ENCODE peak calls at places on chromosomes 11 and 22, in six cellular contexts. One of them, this sample, is unnamed.

GRCh38 chr11:59647245-59647965 is 21.4 kb downstream of the PATL1 start:
- DNase-seq in mesenchymal stem cell: no peak
- DNase-seq in IMR-90: no peak
- DNase-seq in neuronal stem cell: no peak
- DNase-seq in H1: no peak
- DNase-seq in trophoblast cell: no peak
- DNase-seq in this sample: no peak

GRCh38 chr11:118415739-118416068 is 14.3 kb downstream of the ATP5MG start:
- DNase-seq in mesenchymal stem cell: peak
- DNase-seq in IMR-90: peak
- DNase-seq in neuronal stem cell: no peak
- DNase-seq in H1: peak
- DNase-seq in trophoblast cell: peak
- DNase-seq in this sample: peak

GRCh38 chr11:113732092-113732491 is 26.0 kb upstream of the TMPRSS5 start:
- DNase-seq in mesenchymal stem cell: no peak
- DNase-seq in IMR-90: no peak
- DNase-seq in neuronal stem cell: no peak
- DNase-seq in H1: no peak
- DNase-seq in trophoblast cell: no peak
- DNase-seq in this sample: no peak

GRCh38 chr11:57155400-57155799 is 26.4 kb upstream of the LRRC55 start:
- DNase-seq in mesenchymal stem cell: no peak
- DNase-seq in IMR-90: no peak
- DNase-seq in neuronal stem cell: no peak
- DNase-seq in H1: no peak
- DNase-seq in trophoblast cell: peak
- DNase-seq in this sample: no peak

GRCh38 chr11:103069367-103069766 is 22.6 kb downstream of the DCUN1D5 start:
- DNase-seq in mesenchymal stem cell: no peak
- DNase-seq in IMR-90: no peak
- DNase-seq in neuronal stem cell: no peak
- DNase-seq in H1: no peak
- DNase-seq in trophoblast cell: no peak
- DNase-seq in this sample: no peak

GRCh38 chr11:63574856-63575602 is 11.8 kb upstream of the PLAAT2 start:
- DNase-seq in mesenchymal stem cell: no peak
- DNase-seq in IMR-90: peak
- DNase-seq in neuronal stem cell: no peak
- DNase-seq in H1: no peak
- DNase-seq in trophoblast cell: peak
- DNase-seq in this sample: no peak

GRCh38 chr22:19325296-19325950 is 33.9 kb upstream of the CLTCL1 start:
- DNase-seq in mesenchymal stem cell: peak
- DNase-seq in IMR-90: peak
- DNase-seq in neuronal stem cell: no peak
- DNase-seq in H1: no peak
- DNase-seq in trophoblast cell: no peak
- DNase-seq in this sample: no peak

GRCh38 chr11:63915961-63916836 is 765 bp downstream of the RCOR2 start:
- DNase-seq in mesenchymal stem cell: peak
- DNase-seq in IMR-90: no peak
- DNase-seq in neuronal stem cell: no peak
- DNase-seq in H1: peak
- DNase-seq in trophoblast cell: peak
- DNase-seq in this sample: peak

GRCh38 chr22:30575859-30576258 is 1.4 kb upstream of the GAL3ST1 start:
- DNase-seq in mesenchymal stem cell: no peak
- DNase-seq in IMR-90: no peak
- DNase-seq in neuronal stem cell: no peak
- DNase-seq in H1: no peak
- DNase-seq in trophoblast cell: no peak
- DNase-seq in this sample: no peak

GRCh38 chr11:134921938-134922337 is 509.9 kb upstream of the B3GAT1 start:
- DNase-seq in mesenchymal stem cell: no peak
- DNase-seq in IMR-90: no peak
- DNase-seq in neuronal stem cell: no peak
- DNase-seq in H1: no peak
- DNase-seq in trophoblast cell: no peak
- DNase-seq in this sample: no peak

GRCh38 chr11:111969344-111969743 is 32.2 kb downstream of the DIXDC1 start:
- DNase-seq in mesenchymal stem cell: no peak
- DNase-seq in IMR-90: no peak
- DNase-seq in neuronal stem cell: no peak
- DNase-seq in H1: no peak
- DNase-seq in trophoblast cell: no peak
- DNase-seq in this sample: no peak

GRCh38 chr22:27139935-27140493 is 482.6 kb downstream of the MIAT start:
- DNase-seq in mesenchymal stem cell: peak
- DNase-seq in IMR-90: peak
- DNase-seq in neuronal stem cell: no peak
- DNase-seq in H1: no peak
- DNase-seq in trophoblast cell: no peak
- DNase-seq in this sample: no peak

GRCh38 chr11:64844330-64845124 is at the start of gene CDC42BPG:
- DNase-seq in mesenchymal stem cell: peak
- DNase-seq in IMR-90: peak
- DNase-seq in neuronal stem cell: no peak
- DNase-seq in H1: peak
- DNase-seq in trophoblast cell: peak
- DNase-seq in this sample: peak

GRCh38 chr11:17208257-17208999 is 642 bp upstream of the PIK3C2A start:
- DNase-seq in mesenchymal stem cell: peak
- DNase-seq in IMR-90: peak
- DNase-seq in neuronal stem cell: peak
- DNase-seq in H1: no peak
- DNase-seq in trophoblast cell: peak
- DNase-seq in this sample: peak

GRCh38 chr11:121229495-121229894 is 63.1 kb upstream of the SC5D start:
- DNase-seq in mesenchymal stem cell: no peak
- DNase-seq in IMR-90: no peak
- DNase-seq in neuronal stem cell: no peak
- DNase-seq in H1: no peak
- DNase-seq in trophoblast cell: no peak
- DNase-seq in this sample: no peak

GRCh38 chr22:37996515-37997246 is 12.3 kb upstream of the SOX10 start:
- DNase-seq in mesenchymal stem cell: no peak
- DNase-seq in IMR-90: no peak
- DNase-seq in neuronal stem cell: no peak
- DNase-seq in H1: no peak
- DNase-seq in trophoblast cell: no peak
- DNase-seq in this sample: no peak

GRCh38 chr11:61347916-61348461 is 13.7 kb downstream of the CYB561A3 start:
- DNase-seq in mesenchymal stem cell: peak
- DNase-seq in IMR-90: no peak
- DNase-seq in neuronal stem cell: no peak
- DNase-seq in H1: no peak
- DNase-seq in trophoblast cell: peak
- DNase-seq in this sample: peak

DNA sequence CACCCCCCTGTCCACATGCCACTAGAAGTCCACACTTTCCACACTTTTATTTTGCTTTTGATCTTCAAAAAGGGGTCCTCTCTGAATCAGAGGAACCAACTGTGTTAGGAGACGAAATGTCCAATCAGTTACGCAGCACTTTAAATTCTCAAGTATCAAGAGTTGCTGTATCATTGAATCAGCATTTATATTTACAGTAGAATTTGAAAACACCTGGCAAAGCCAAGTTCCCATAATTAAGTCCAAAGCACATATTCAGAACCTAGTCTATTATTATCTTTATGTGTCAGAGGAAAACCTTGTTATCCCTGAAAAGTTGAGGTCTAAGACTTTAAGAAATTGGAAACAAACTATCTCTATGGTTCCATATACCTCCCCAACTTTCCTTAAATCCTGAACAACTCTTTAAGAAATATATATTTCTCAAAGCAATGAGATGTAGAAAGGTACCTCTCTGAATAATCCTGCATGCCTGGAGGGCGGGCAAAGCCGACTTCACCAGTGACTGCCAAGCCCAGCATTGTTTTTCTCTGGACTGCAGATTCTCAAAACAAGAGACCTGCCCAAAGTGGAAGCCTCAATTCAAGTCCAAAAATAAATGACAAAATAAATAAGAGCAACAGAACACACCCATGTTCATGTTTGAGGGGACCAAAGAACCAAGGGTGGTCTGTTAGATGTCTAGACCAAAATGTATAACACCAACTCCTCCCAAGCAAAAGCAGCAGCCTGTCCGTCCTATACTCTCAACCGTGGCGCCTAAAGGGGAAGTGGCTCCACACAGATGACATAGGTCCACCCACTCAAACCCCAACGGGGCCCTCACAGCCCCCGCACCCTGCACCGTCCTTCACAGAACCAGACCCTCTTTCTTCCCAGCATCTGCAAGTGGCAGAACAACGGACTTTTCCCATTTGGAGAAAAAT is 76.0 kb upstream of the ARFGAP3 start:
- DNase-seq in mesenchymal stem cell: no peak
- DNase-seq in IMR-90: peak
- DNase-seq in neuronal stem cell: no peak
- DNase-seq in H1: no peak
- DNase-seq in trophoblast cell: peak
- DNase-seq in this sample: no peak
- H3K4me3 ChIP-seq in mesenchymal stem cell: no peak
- H3K4me3 ChIP-seq in IMR-90: no peak
- H3K4me3 ChIP-seq in neuronal stem cell: no peak
- H3K4me3 ChIP-seq in H1: no peak
- H3K4me3 ChIP-seq in trophoblast cell: no peak
- H3K4me3 ChIP-seq in this sample: no peak

DNA sequence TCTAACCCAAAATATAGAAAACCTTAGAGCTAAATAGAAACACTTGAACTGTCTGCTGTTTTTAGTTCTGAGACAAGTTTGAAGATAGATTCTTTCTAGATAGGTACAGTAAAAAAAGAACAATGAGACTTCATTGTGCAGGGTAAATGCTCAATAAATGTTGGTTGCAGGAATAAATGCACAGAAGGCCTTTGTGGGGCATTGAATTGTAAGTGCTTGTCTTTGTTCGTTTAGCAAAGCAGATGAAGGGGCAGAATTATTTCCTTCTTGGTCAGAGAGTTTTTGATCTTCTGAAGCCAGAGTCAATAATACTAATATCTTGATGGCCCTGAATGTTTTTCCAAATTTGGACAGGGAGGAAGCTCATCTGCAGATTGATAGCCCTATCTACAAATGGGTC is 340.4 kb downstream of the OPCML start:
- DNase-seq in mesenchymal stem cell: no peak
- DNase-seq in IMR-90: no peak
- DNase-seq in neuronal stem cell: no peak
- DNase-seq in H1: no peak
- DNase-seq in trophoblast cell: no peak
- DNase-seq in this sample: no peak
- H2BK120ac ChIP-seq in mesenchymal stem cell: no peak
- H2BK120ac ChIP-seq in IMR-90: no peak
- H2BK120ac ChIP-seq in neuronal stem cell: no peak
- H2BK120ac ChIP-seq in H1: no peak
- H2BK120ac ChIP-seq in trophoblast cell: no peak
- H2BK120ac ChIP-seq in this sample: no peak

GRCh38 chr11:83125577-83125976 is 31.4 kb upstream of the PCF11 start:
- DNase-seq in mesenchymal stem cell: no peak
- DNase-seq in IMR-90: no peak
- DNase-seq in neuronal stem cell: no peak
- DNase-seq in H1: no peak
- DNase-seq in trophoblast cell: no peak
- DNase-seq in this sample: no peak

GRCh38 chr11:83120328-83120727 is 36.6 kb upstream of the PCF11 start:
- DNase-seq in mesenchymal stem cell: peak
- DNase-seq in IMR-90: peak
- DNase-seq in neuronal stem cell: no peak
- DNase-seq in H1: no peak
- DNase-seq in trophoblast cell: no peak
- DNase-seq in this sample: no peak

GRCh38 chr11:83124631-83125424 is 32.1 kb upstream of the PCF11 start:
- DNase-seq in mesenchymal stem cell: no peak
- DNase-seq in IMR-90: no peak
- DNase-seq in neuronal stem cell: no peak
- DNase-seq in H1: no peak
- DNase-seq in trophoblast cell: no peak
- DNase-seq in this sample: no peak

GRCh38 chr11:83122050-83122449 is 34.9 kb upstream of the PCF11 start:
- DNase-seq in mesenchymal stem cell: no peak
- DNase-seq in IMR-90: no peak
- DNase-seq in neuronal stem cell: no peak
- DNase-seq in H1: no peak
- DNase-seq in trophoblast cell: peak
- DNase-seq in this sample: no peak

DNA sequence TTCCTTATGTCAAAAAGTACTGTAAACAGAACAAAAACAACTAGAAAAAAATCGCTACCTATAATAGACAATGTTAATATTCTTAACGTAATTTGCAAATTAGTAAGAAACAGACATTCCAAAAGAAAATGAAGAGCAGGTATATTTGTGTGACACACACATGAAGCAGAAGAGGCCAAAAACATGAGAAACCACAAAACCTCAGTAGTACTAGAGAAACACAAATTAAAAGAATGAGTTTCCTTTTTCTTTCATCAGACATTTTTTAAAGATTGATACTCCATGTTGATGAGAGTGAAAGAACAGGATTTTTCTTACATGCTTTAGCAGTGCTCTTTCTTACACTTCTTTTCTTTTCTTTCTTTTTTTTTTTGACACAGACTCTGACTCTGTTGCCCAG is 34.2 kb upstream of the PCF11 start:
- DNase-seq in mesenchymal stem cell: no peak
- DNase-seq in IMR-90: no peak
- DNase-seq in neuronal stem cell: no peak
- DNase-seq in H1: no peak
- DNase-seq in trophoblast cell: no peak
- DNase-seq in this sample: no peak
- H3K4me2 ChIP-seq in mesenchymal stem cell: no peak
- H3K4me2 ChIP-seq in IMR-90: no peak
- H3K4me2 ChIP-seq in neuronal stem cell: no peak
- H3K4me2 ChIP-seq in H1: no peak
- H3K4me2 ChIP-seq in trophoblast cell: no peak
- H3K4me2 ChIP-seq in this sample: no peak

GRCh38 chr11:126133902-126134301 is 71.2 kb upstream of the CDON start:
- DNase-seq in mesenchymal stem cell: no peak
- DNase-seq in IMR-90: no peak
- DNase-seq in neuronal stem cell: no peak
- DNase-seq in H1: no peak
- DNase-seq in trophoblast cell: no peak
- DNase-seq in this sample: peak
- H3K4me3 ChIP-seq in mesenchymal stem cell: no peak
- H3K4me3 ChIP-seq in IMR-90: no peak
- H3K4me3 ChIP-seq in neuronal stem cell: no peak
- H3K4me3 ChIP-seq in H1: no peak
- H3K4me3 ChIP-seq in trophoblast cell: no peak
- H3K4me3 ChIP-seq in this sample: no peak